ENCODE peak calls at places on chromosomes 16 and 17, in four cellular contexts. M is tibial nerve, P is HCT116, D is left ventricle myocardium inferior. I is an unnamed sample. For H3K4me1 and H3K27me3, the result is how much of the 10 kb centered on the place peaks cover.

GRCh38 chr16:10070591-10070990 is 111.6 kb downstream of the GRIN2A start:
- DNase-seq in M (no peak), P (no peak), D (no peak), I (no peak)

GRCh38 chr17:43905985-43906852 is 1.1 kb downstream of the MPP2 start:
- DNase-seq in M (peak), P (no peak), D (peak), I (peak)

GRCh38 chr16:53234836-53235235 is 180.0 kb downstream of the CHD9 start:
- DNase-seq in M (no peak), P (no peak), D (no peak), I (no peak)

GRCh38 chr17:10155334-10156081 is 42.9 kb downstream of the GAS7 start:
- DNase-seq in M (no peak), P (no peak), D (no peak), I (no peak)

GRCh38 chr16:83390759-83391158 is 417.0 kb upstream of the HSBP1 start:
- DNase-seq in M (no peak), P (no peak), D (no peak), I (no peak)

GRCh38 chr17:74697477-74697876 is 15.2 kb downstream of the CD300LF start:
- DNase-seq in M (no peak), P (no peak), D (no peak), I (no peak)

GRCh38 chr17:82583720-82584234 is 64.2 kb downstream of the FOXK2 start:
- DNase-seq in M (no peak), P (no peak), D (no peak), I (no peak)

GRCh38 chr16:49478107-49478506 is 104.5 kb downstream of the C16orf78 start:
- DNase-seq in M (no peak), P (no peak), D (no peak), I (no peak)

GRCh38 chr17:81239714-81240555 is 817 bp downstream of the NDUFAF8 start:
- DNase-seq in M (no peak), P (no peak), D (no peak), I (peak)

GRCh38 chr16:9297437-9298113 is 206.1 kb downstream of the HAPSTR1 start:
- DNase-seq in M (no peak), P (peak), D (no peak), I (peak)

GRCh38 chr17:31496601-31497000 is 105.1 kb downstream of the RAB11FIP4 start:
- DNase-seq in M (no peak), P (no peak), D (no peak), I (no peak)
- H3K4me1 ChIP-seq in M (under half), P (under half), D (under half), I (under half)

GRCh38 chr17:36947922-36948716 is 635 bp upstream of the AATF start:
- DNase-seq in M (no peak), P (no peak), D (no peak), I (no peak)
- H3K27me3 ChIP-seq in M (under half), P (under half), D (under half), I (under half)

DNA sequence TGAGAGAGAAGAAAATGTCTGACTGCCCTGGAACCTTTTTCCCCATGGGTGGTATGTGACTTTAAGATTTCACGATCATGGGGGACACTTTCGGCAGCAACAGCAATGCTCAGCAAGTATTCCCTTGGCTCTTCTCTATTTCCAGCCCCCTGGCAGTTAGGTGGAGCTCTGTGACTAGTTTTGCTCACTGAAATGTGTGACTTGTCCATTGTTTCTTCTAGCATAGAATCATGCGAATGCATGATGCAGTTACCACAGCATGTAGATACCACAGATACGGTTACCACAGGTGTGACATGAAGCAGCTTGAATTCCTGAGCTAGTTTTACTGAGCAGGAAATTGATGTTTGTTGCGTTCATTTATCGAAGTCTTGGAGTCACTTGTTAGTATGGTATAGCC is 1034.5 kb upstream of the EEF2KMT start:
- DNase-seq in M (no peak), P (no peak), D (no peak), I (no peak)
- H3K27ac ChIP-seq in M (no peak), P (no peak), D (no peak), I (no peak)

DNA sequence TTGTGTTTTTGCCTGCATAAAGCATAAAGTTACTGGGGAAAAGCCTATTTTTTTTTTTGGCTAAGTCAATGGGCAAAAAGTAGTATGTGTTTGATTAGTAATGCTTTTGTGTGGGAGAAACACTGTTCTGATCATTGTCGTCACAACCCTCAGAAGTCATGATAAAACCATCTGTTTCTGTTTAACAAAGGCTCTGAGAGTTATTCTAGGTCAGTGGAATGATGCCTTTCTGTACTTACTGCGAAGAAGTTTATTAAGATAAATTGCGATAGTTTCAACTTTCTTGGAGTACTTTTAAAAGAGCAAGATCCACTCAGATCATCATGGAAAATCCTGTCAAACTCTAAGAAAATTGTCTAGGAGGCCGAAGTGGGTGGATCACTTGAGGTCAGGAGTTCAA is 80.9 kb downstream of the PRKCA start:
- DNase-seq in M (no peak), P (no peak), D (no peak), I (no peak)
- H3K4me1 ChIP-seq in M (under half), P (under half), D (under half), I (under half)

GRCh38 chr16:89001117-89002027 is 24.4 kb upstream of the CBFA2T3 start:
- DNase-seq in M (no peak), P (no peak), D (no peak), I (peak)

GRCh38 chr16:89000207-89000959 is 23.4 kb upstream of the CBFA2T3 start:
- DNase-seq in M (no peak), P (no peak), D (no peak), I (peak)

GRCh38 chr16:88995746-88996535 is 18.9 kb upstream of the CBFA2T3 start:
- DNase-seq in M (no peak), P (no peak), D (no peak), I (peak)

GRCh38 chr16:89002851-89003830 is 26.1 kb upstream of the CBFA2T3 start:
- DNase-seq in M (no peak), P (no peak), D (no peak), I (peak)

DNA sequence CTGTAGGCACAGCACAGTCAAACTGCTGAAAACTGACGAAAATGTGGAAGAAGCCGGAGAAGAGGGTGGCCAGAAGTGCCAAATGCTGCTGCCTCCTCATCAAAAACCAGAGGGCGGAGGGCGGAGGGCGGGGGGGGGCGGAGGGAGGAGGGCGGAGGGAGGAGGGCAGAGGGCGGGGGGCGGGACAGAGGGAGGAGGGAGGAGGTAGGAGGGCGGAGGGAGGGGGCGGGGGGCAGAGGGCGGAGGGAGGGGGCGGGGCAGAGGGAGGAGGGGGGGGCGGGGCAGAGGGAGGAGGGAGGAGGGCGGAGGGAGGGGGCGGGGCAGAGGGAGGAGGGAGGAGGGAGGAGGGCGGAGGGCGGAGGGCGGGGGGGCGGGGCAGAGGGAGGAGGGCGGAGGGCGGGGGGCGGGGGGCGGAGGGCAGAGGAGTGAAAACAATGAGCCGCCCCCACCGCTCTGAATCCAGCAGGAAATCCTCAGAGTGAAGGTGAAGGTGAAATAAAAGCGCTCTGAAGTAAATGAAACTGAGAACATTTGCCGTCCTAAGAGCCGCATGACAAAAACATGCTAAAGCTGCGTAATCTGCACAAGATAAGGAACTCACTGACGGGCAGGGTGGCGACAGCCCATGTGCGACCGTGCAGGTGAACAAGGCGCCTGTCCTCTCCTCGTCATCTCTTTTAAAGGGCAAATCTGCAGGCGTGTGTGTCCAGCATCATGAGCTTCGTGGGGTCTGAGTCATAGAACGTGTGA is 22.6 kb upstream of the CBFA2T3 start:
- DNase-seq in M (no peak), P (no peak), D (no peak), I (peak)
- H3K27me3 ChIP-seq in M (under half), P (under half), D (half or more), I (under half)

GRCh38 chr16:21175397-21175796 is 16.9 kb downstream of the LDAF1 start:
- DNase-seq in M (no peak), P (no peak), D (no peak), I (no peak)
- H3K27ac ChIP-seq in M (no peak), P (no peak), D (no peak), I (no peak)

DNA sequence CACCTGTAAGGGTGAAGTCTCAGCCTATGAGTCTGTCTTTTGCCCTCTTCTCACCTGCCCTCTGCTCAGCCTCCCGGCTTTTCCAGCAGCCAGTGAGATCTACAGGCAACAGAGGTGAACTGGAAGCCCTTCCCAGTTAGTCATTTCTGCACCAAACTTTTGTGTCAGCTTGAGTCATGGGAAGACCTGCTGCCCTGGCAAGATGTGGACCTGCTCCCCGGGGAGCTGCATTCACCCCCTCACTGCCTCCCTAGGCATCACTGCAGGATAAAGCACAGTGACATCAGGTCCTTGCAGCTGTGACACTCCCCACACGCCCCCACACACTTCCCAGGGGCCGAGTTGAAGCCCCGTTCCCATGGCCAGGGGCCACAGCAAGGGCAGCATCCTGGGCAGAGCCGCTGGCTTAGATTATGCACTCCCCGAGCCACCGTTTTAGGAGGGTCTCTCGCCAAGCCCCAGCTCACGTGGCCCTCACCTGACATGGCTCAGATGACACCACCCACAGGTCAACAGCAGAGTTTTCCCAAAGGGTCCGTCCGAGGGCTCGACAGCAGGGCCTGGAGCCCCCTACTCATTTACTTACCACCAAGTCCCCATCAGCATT is 6.5 kb upstream of the ABR start:
- DNase-seq in M (no peak), P (no peak), D (no peak), I (no peak)
- H3K4me1 ChIP-seq in M (under half), P (under half), D (half or more), I (under half)